ENCODE peak calls at places on chromosomes 7 and 10, in nine cellular contexts. Z is stomach, L is prostate gland, J is HepG2, R is esophagus muscularis mucosa, A is transverse colon, I is Panc1, E is breast epithelium, H is vagina. U is an unnamed sample.

GRCh38 chr10:22491480-22491879 is 146.2 kb downstream of the SPAG6 start:
- DNase-seq in E (no peak), A (no peak), I (no peak), R (peak; percentile 70), L (no peak), J (no peak), Z (no peak), H (no peak), U (no peak)

GRCh38 chr7:132655071-132655761 is 78.9 kb upstream of the PLXNA4 start:
- DNase-seq in J (no peak), Z (peak; percentile 28), I (no peak), L (peak; percentile 5), E (no peak), R (no peak), A (peak; percentile 50), H (no peak), U (peak; percentile 66)

GRCh38 chr7:48992816-48993215 is 68.5 kb downstream of the CDC14C start:
- DNase-seq in L (no peak), I (no peak), H (no peak), R (no peak), E (no peak), Z (no peak), A (no peak), J (no peak), U (no peak)

GRCh38 chr7:28020302-28020940 is 160.2 kb downstream of the JAZF1 start:
- DNase-seq in E (no peak), L (peak; percentile 76), R (no peak), H (no peak), J (peak; percentile 66), I (peak; percentile 81), Z (peak; percentile 55), A (peak; percentile 58), U (peak; percentile 68)

GRCh38 chr7:70092314-70093303 is 494.3 kb downstream of the AUTS2 start:
- DNase-seq in J (no peak), L (no peak), Z (no peak), R (no peak), I (no peak), E (no peak), H (no peak), A (no peak), U (no peak)

GRCh38 chr10:31580646-31581045 is 261.6 kb downstream of the ZEB1 start:
- DNase-seq in H (no peak), L (no peak), R (no peak), J (no peak), E (no peak), I (no peak), A (no peak), Z (no peak), U (no peak)

GRCh38 chr7:132998763-132999162 is 83.1 kb downstream of the CHCHD3 start:
- DNase-seq in E (no peak), J (no peak), A (no peak), Z (no peak), R (no peak), L (no peak), H (no peak), I (no peak), U (no peak)

GRCh38 chr10:6204063-6204340 is 1.3 kb downstream of the PFKFB3 start:
- DNase-seq in H (no peak), A (peak; percentile 60), R (no peak), Z (peak; percentile 62), E (no peak), I (no peak), J (no peak), L (no peak), U (no peak)

GRCh38 chr7:131613909-131614308 is 57.5 kb upstream of the PODXL start:
- DNase-seq in E (no peak), H (no peak), R (no peak), L (no peak), I (no peak), J (no peak), A (no peak), Z (no peak), U (no peak)

GRCh38 chr7:75842836-75843446 is 29.3 kb upstream of the CCL24 start:
- DNase-seq in R (no peak), I (peak; percentile 47), Z (peak; percentile 30), J (peak; percentile 33), L (peak; percentile 20), A (no peak), H (no peak), E (no peak), U (no peak)
- H3K4me3 ChIP-seq in R (no peak overlapping the region), I (no peak overlapping the region), Z (no peak overlapping the region), J (no peak overlapping the region), L (no peak overlapping the region), A (no peak overlapping the region), H (no peak overlapping the region), E (no peak overlapping the region), U (no peak overlapping the region)

GRCh38 chr10:29692121-29692539 is 57.4 kb upstream of the SVIL start:
- DNase-seq in I (peak; percentile 12), L (no peak), J (no peak), H (no peak), E (no peak), R (peak; percentile 45), A (no peak), Z (no peak), U (no peak)

GRCh38 chr10:29688230-29688634 is 53.5 kb upstream of the SVIL start:
- DNase-seq in J (no peak), H (peak; percentile 40), E (no peak), L (no peak), R (no peak), I (no peak), Z (no peak), A (no peak), U (no peak)

GRCh38 chr10:29689001-29689400 is 54.2 kb upstream of the SVIL start:
- DNase-seq in H (no peak), A (no peak), I (peak; percentile 33), L (no peak), J (peak; percentile 21), R (no peak), Z (no peak), E (no peak), U (no peak)

GRCh38 chr10:29694121-29694520 is 59.4 kb upstream of the SVIL start:
- DNase-seq in Z (no peak), I (no peak), H (no peak), J (no peak), E (no peak), A (no peak), L (no peak), R (no peak), U (no peak)

DNA sequence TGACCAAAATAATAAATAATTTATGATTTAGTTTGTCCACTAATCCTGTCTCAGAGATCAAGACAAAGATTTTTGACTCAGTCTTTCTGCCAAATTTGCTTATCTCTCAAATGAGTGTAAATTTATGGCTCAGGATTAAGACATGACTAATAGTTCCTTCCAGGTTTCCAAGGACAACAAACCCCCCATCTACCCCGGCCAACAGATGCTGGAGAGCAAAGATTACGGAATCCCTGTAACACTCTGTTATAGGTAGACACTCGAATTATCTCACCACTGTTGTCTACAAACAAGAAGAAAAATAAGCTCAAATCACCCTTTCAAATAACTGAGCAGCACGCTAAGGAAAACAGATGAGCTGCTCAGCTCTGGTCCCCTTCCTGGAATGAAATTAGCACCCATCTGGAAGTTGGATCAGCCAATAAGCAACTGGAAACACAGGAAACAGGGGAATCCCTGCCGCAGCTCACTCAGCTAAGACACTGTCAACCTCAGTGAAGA is 56.8 kb upstream of the SVIL start:
- DNase-seq in E (no peak), H (no peak), R (no peak), A (no peak), J (no peak), Z (no peak), L (no peak), I (peak; percentile 12), U (no peak)
- TF ChIP-seq POLR2AphosphoS5 in E (no peak), H (peak; percentile 20), R (no peak), A (no peak), J (no peak), Z (no peak), L (no peak), I (no peak), U (no peak)

GRCh38 chr7:26422761-26423160 is 131.1 kb downstream of the SNX10 start:
- DNase-seq in R (no peak), L (no peak), Z (no peak), E (no peak), I (no peak), H (no peak), J (no peak), A (no peak), U (no peak)

GRCh38 chr7:26413007-26413691 is 121.5 kb downstream of the SNX10 start:
- DNase-seq in R (no peak), H (no peak), E (no peak), J (no peak), I (no peak), L (peak; percentile 31), Z (no peak), A (no peak), U (no peak)

GRCh38 chr7:26420600-26420999 is 128.9 kb downstream of the SNX10 start:
- DNase-seq in R (no peak), E (no peak), A (no peak), J (no peak), L (no peak), Z (no peak), I (no peak), H (no peak), U (no peak)

GRCh38 chr7:26419198-26419597 is 127.5 kb downstream of the SNX10 start:
- DNase-seq in H (no peak), L (no peak), R (no peak), J (no peak), Z (no peak), E (no peak), A (no peak), I (no peak), U (no peak)

DNA sequence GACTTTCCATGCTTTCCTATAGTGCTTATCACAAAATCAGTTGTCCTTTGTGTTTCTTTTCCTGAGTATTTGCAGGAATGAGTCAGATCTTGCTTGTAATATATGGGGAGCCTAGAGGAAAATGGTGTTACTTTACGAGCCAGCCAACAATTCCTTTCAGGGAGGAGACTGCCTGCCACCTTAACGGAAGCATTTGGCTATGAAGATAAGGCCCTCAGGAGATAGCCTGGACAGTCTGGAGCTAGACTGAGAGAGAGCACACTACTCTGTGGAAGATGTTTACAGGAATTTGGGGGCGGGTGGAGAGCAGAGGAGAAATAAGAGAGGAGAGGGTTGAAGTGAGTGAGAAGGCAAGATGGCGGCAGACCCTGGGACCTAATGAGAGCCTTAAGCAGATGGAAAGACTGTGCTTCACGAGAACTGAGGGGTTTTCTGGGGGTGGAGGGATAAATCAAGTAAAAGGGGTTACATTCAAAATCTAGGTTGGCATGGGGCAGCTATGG is 126.3 kb downstream of the SNX10 start:
- DNase-seq in Z (no peak), A (no peak), I (no peak), L (no peak), H (no peak), E (no peak), J (no peak), R (no peak), U (no peak)
- H3K4me1 ChIP-seq in Z (no peaks in the 10 kb centered on the region), A (no peaks in the 10 kb centered on the region), I (peaks cover 5% of the 10 kb centered on the region), L (no peaks in the 10 kb centered on the region), H (no peaks in the 10 kb centered on the region), E (no peaks in the 10 kb centered on the region), J (no peaks in the 10 kb centered on the region), R (no peaks in the 10 kb centered on the region), U (no peaks in the 10 kb centered on the region)

DNA sequence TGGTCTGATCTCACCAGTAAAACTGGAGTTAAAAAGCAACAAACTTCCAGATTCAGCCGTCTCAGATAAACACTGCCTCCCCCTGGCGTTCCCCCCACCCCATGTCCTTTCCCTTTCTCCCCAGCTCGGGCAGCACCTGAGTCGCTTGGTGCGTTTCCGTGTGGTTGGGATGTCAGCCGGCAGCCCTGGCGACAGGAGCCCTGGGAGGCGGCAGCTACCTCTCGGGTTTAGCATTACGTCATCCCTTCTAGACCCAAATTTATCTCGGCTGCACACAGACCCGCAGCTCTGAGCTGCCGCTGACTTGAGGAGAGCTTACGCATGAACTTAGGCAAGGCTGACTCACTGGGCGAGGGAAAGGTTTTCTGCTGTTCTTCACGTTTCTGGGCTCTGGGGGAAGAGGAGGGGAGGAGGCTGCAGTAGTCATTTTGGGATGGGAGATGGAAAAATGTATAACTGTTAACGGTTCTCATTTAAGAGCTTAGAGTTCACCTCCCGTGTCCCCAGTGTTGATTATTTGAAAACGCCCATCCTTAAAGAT is 14.4 kb downstream of the MXI1 start:
- DNase-seq in L (peak; percentile 44), A (peak; percentile 72), E (peak; percentile 68), R (peak; percentile 96), J (no peak), Z (peak; percentile 75), I (no peak), H (peak; percentile 95), U (no peak)
- H3K4me3 ChIP-seq in L (no peak overlapping the region), A (peak overlapping the region; percentile 12), E (peak overlapping the region; percentile 42), R (peak overlapping the region; percentile 47), J (peak overlapping the region; percentile 13), Z (peak overlapping the region; percentile 34), I (peak overlapping the region; percentile 19), H (peak overlapping the region; percentile 27), U (peak overlapping the region; percentile 41)